ENCODE peak calls at places on chromosomes 11 and 22, in five cellular contexts. One of them, this sample, is unnamed.
A peak's percentile ranks its signal among the peaks of the same experiment; 100 is the strongest.

GRCh38 chr11:46290598-46291309 is 13.3 kb downstream of the CREB3L1 start:
- DNase-seq in HS-5: peak; percentile 93
- DNase-seq in endothelial cell: peak; percentile 34
- DNase-seq in NCI-H524 treated with DMSO at 0.1 percent for 48 hours: no peak
- DNase-seq in heart left ventricle: peak; percentile 80
- DNase-seq in this sample: peak; percentile 91

GRCh38 chr22:21868651-21869050 is 1.2 kb upstream of the MAPK1 start:
- DNase-seq in endothelial cell: no peak
- DNase-seq in NCI-H524 treated with DMSO at 0.1 percent for 48 hours: no peak
- DNase-seq in HS-5: no peak
- DNase-seq in heart left ventricle: no peak
- DNase-seq in this sample: no peak

GRCh38 chr11:118536726-118537125 is 5.7 kb downstream of the TMEM25 start:
- DNase-seq in HS-5: no peak
- DNase-seq in NCI-H524 treated with DMSO at 0.1 percent for 48 hours: no peak
- DNase-seq in heart left ventricle: no peak
- DNase-seq in endothelial cell: no peak
- DNase-seq in this sample: no peak

GRCh38 chr11:45930031-45930794 is 7.8 kb downstream of the LARGE2 start:
- DNase-seq in heart left ventricle: peak; percentile 73
- DNase-seq in NCI-H524 treated with DMSO at 0.1 percent for 48 hours: no peak
- DNase-seq in HS-5: no peak
- DNase-seq in endothelial cell: no peak
- DNase-seq in this sample: no peak

GRCh38 chr22:40213478-40213877 is 35.8 kb downstream of the TNRC6B start:
- DNase-seq in HS-5: no peak
- DNase-seq in endothelial cell: no peak
- DNase-seq in heart left ventricle: no peak
- DNase-seq in NCI-H524 treated with DMSO at 0.1 percent for 48 hours: no peak
- DNase-seq in this sample: no peak

GRCh38 chr11:118896472-118896913 is 12.8 kb downstream of the CXCR5 start:
- DNase-seq in heart left ventricle: peak; percentile 61
- DNase-seq in NCI-H524 treated with DMSO at 0.1 percent for 48 hours: no peak
- DNase-seq in HS-5: no peak
- DNase-seq in endothelial cell: no peak
- DNase-seq in this sample: no peak

GRCh38 chr11:33544593-33545373 is 155.8 kb downstream of the C11orf91 start:
- DNase-seq in heart left ventricle: no peak
- DNase-seq in endothelial cell: no peak
- DNase-seq in HS-5: no peak
- DNase-seq in NCI-H524 treated with DMSO at 0.1 percent for 48 hours: no peak
- DNase-seq in this sample: no peak

GRCh38 chr11:96162816-96163499 is 180.0 kb downstream of the MAML2 start:
- DNase-seq in heart left ventricle: no peak
- DNase-seq in NCI-H524 treated with DMSO at 0.1 percent for 48 hours: no peak
- DNase-seq in HS-5: peak; percentile 89
- DNase-seq in endothelial cell: no peak
- DNase-seq in this sample: no peak

GRCh38 chr11:69286358-69287327 is 7.3 kb upstream of the MYEOV start:
- DNase-seq in heart left ventricle: peak; percentile 46
- DNase-seq in endothelial cell: no peak
- DNase-seq in HS-5: no peak
- DNase-seq in NCI-H524 treated with DMSO at 0.1 percent for 48 hours: no peak
- DNase-seq in this sample: no peak

GRCh38 chr22:44427506-44428470 is 70.2 kb downstream of the RTL6 start:
- DNase-seq in endothelial cell: no peak
- DNase-seq in HS-5: no peak
- DNase-seq in heart left ventricle: peak; percentile 30
- DNase-seq in NCI-H524 treated with DMSO at 0.1 percent for 48 hours: no peak
- DNase-seq in this sample: no peak

GRCh38 chr11:21295508-21295907 is 626.1 kb downstream of the NELL1 start:
- DNase-seq in endothelial cell: no peak
- DNase-seq in NCI-H524 treated with DMSO at 0.1 percent for 48 hours: no peak
- DNase-seq in heart left ventricle: no peak
- DNase-seq in HS-5: no peak
- DNase-seq in this sample: no peak

GRCh38 chr11:83528225-83528624 is 242.1 kb upstream of the CCDC90B start:
- DNase-seq in HS-5: no peak
- DNase-seq in endothelial cell: no peak
- DNase-seq in NCI-H524 treated with DMSO at 0.1 percent for 48 hours: no peak
- DNase-seq in heart left ventricle: no peak
- DNase-seq in this sample: no peak

GRCh38 chr11:67022341-67022933 is 497 bp upstream of the SYT12 start:
- DNase-seq in endothelial cell: no peak
- DNase-seq in HS-5: no peak
- DNase-seq in heart left ventricle: no peak
- DNase-seq in NCI-H524 treated with DMSO at 0.1 percent for 48 hours: no peak
- DNase-seq in this sample: no peak

GRCh38 chr11:56545531-56545930 is 2.5 kb upstream of the OR5M11 start:
- DNase-seq in NCI-H524 treated with DMSO at 0.1 percent for 48 hours: no peak
- DNase-seq in HS-5: no peak
- DNase-seq in heart left ventricle: no peak
- DNase-seq in endothelial cell: no peak
- DNase-seq in this sample: no peak

GRCh38 chr11:14499178-14499559 is 442 bp downstream of the COPB1 start:
- DNase-seq in NCI-H524 treated with DMSO at 0.1 percent for 48 hours: no peak
- DNase-seq in HS-5: no peak
- DNase-seq in heart left ventricle: peak; percentile 60
- DNase-seq in endothelial cell: peak; percentile 36
- DNase-seq in this sample: peak; percentile 23

GRCh38 chr22:30457964-30458363 is 13.9 kb downstream of the SEC14L3 start:
- DNase-seq in NCI-H524 treated with DMSO at 0.1 percent for 48 hours: no peak
- DNase-seq in heart left ventricle: no peak
- DNase-seq in HS-5: no peak
- DNase-seq in endothelial cell: no peak
- DNase-seq in this sample: no peak

GRCh38 chr11:116170526-116171120 is 602.2 kb downstream of the BUD13 start:
- DNase-seq in NCI-H524 treated with DMSO at 0.1 percent for 48 hours: no peak
- DNase-seq in endothelial cell: peak; percentile 11
- DNase-seq in HS-5: no peak
- DNase-seq in heart left ventricle: no peak
- DNase-seq in this sample: peak; percentile 41

GRCh38 chr11:88050247-88050646 is 125.0 kb downstream of the RAB38 start:
- DNase-seq in heart left ventricle: no peak
- DNase-seq in endothelial cell: no peak
- DNase-seq in NCI-H524 treated with DMSO at 0.1 percent for 48 hours: no peak
- DNase-seq in HS-5: no peak
- DNase-seq in this sample: no peak

GRCh38 chr22:41998361-41999261 is at the start of gene WBP2NL:
- DNase-seq in HS-5: peak; percentile 50
- DNase-seq in heart left ventricle: peak; percentile 91
- DNase-seq in NCI-H524 treated with DMSO at 0.1 percent for 48 hours: no peak
- DNase-seq in endothelial cell: no peak
- DNase-seq in this sample: no peak

GRCh38 chr11:3995307-3995706 is 99.3 kb upstream of the RRM1 start:
- DNase-seq in heart left ventricle: no peak
- DNase-seq in endothelial cell: no peak
- DNase-seq in HS-5: no peak
- DNase-seq in NCI-H524 treated with DMSO at 0.1 percent for 48 hours: no peak
- DNase-seq in this sample: no peak

GRCh38 chr11:75597636-75598035 is 35.6 kb downstream of the SERPINH1 start:
- DNase-seq in HS-5: no peak
- DNase-seq in heart left ventricle: no peak
- DNase-seq in endothelial cell: peak; percentile 47
- DNase-seq in NCI-H524 treated with DMSO at 0.1 percent for 48 hours: no peak
- DNase-seq in this sample: peak; percentile 61

GRCh38 chr22:37394341-37394740 is 32.9 kb downstream of the ELFN2 start:
- DNase-seq in heart left ventricle: no peak
- DNase-seq in endothelial cell: no peak
- DNase-seq in NCI-H524 treated with DMSO at 0.1 percent for 48 hours: no peak
- DNase-seq in HS-5: no peak
- DNase-seq in this sample: no peak

GRCh38 chr11:20045098-20045688 is 115.1 kb downstream of the DBX1 start:
- DNase-seq in NCI-H524 treated with DMSO at 0.1 percent for 48 hours: no peak
- DNase-seq in HS-5: no peak
- DNase-seq in heart left ventricle: peak; percentile 68
- DNase-seq in endothelial cell: no peak
- DNase-seq in this sample: no peak

GRCh38 chr11:86138958-86139357 is 70.1 kb upstream of the PICALM start:
- DNase-seq in HS-5: no peak
- DNase-seq in NCI-H524 treated with DMSO at 0.1 percent for 48 hours: no peak
- DNase-seq in endothelial cell: no peak
- DNase-seq in heart left ventricle: no peak
- DNase-seq in this sample: no peak

GRCh38 chr11:97202613-97203292 is 812.9 kb downstream of the JRKL start:
- DNase-seq in NCI-H524 treated with DMSO at 0.1 percent for 48 hours: no peak
- DNase-seq in HS-5: no peak
- DNase-seq in heart left ventricle: no peak
- DNase-seq in endothelial cell: no peak
- DNase-seq in this sample: peak; percentile 28

GRCh38 chr22:39205344-39206021 is 39.3 kb downstream of the PDGFB start:
- DNase-seq in heart left ventricle: no peak
- DNase-seq in endothelial cell: no peak
- DNase-seq in HS-5: peak; percentile 45
- DNase-seq in NCI-H524 treated with DMSO at 0.1 percent for 48 hours: no peak
- DNase-seq in this sample: no peak